ENCODE peak calls at places on chromosome 16, in eight cellular contexts. M is GM10248; X is HuH-7; W is lower leg skin; Q is activated CD4-positive, alpha-beta memory T cell treated with anti-CD3 and anti-CD28 coated beads, Interleukin-2, amount 10 ng/mL, durations not matched to agents 7 days and 5 days; A is right cardiac atrium; B is GOT3; Z is NCI-H1092 treated with DMSO at 0.1 percent for 48 hours. T is an unnamed sample.

GRCh38 chr16:88705746-88706287 is 391 bp downstream of the RNF166 start:
- DNase-seq in M (no peak), X (peak; percentile 67), W (no peak), Q (peak; percentile 32), A (no peak), B (no peak), Z (no peak), T (no peak)

GRCh38 chr16:24508614-24509013 is 30.8 kb upstream of the RBBP6 start:
- DNase-seq in M (no peak), X (no peak), W (no peak), Q (no peak), A (no peak), B (no peak), Z (no peak), T (peak; percentile 54)

GRCh38 chr16:70018254-70018653 is 67.1 kb downstream of the CLEC18A start:
- DNase-seq in M (peak; percentile 8), X (peak; percentile 28), W (no peak), Q (peak; percentile 32), A (no peak), B (no peak), Z (no peak), T (peak; percentile 41)

GRCh38 chr16:1152123-1152638 is 725 bp upstream of the CACNA1H start:
- DNase-seq in M (no peak), X (no peak), W (no peak), Q (peak; percentile 18), A (no peak), B (no peak), Z (no peak), T (peak; percentile 53)

GRCh38 chr16:27950488-27950887 is 113.0 kb downstream of the GSG1L start:
- DNase-seq in M (no peak), X (no peak), W (no peak), Q (no peak), A (no peak), B (no peak), Z (no peak), T (no peak)

GRCh38 chr16:57848181-57848580 is 45.9 kb upstream of the KIFC3 start:
- DNase-seq in M (no peak), X (no peak), W (no peak), Q (no peak), A (no peak), B (no peak), Z (no peak), T (no peak)

GRCh38 chr16:77993111-77993571 is 29.2 kb upstream of the CLEC3A start:
- DNase-seq in M (no peak), X (no peak), W (no peak), Q (no peak), A (no peak), B (no peak), Z (no peak), T (peak; percentile 26)

GRCh38 chr16:75244844-75245758 is 6.3 kb downstream of the BCAR1 start:
- DNase-seq in M (no peak), X (peak; percentile 81), W (no peak), Q (no peak), A (peak; percentile 92), B (peak; percentile 89), Z (no peak), T (no peak)

GRCh38 chr16:64865037-64865696 is 256.7 kb downstream of the CDH11 start:
- DNase-seq in M (no peak), X (no peak), W (no peak), Q (no peak), A (no peak), B (no peak), Z (no peak), T (no peak)